ENCODE peak calls at places on chromosomes 5 and 9, in eight cellular contexts. R is mesenchymal stem cell, I is A549, H is brain microvascular endothelial cell, P is mammary epithelial cell, W is aorta, T is coronary artery, B is fibroblast of lung. Q is an unnamed sample.
A peak's percentile ranks its signal among the peaks of the same experiment; 100 is the strongest.

GRCh38 chr5:163460562-163461176 is at the start of gene HMMR:
- DNase-seq in T (no peak), W (no peak), R (peak; percentile 64), I (peak; percentile 53), H (no peak), B (peak; percentile 44), P (no peak), Q (peak; percentile 55)

GRCh38 chr9:127972316-127972871 is 8.4 kb downstream of the EEIG1 start:
- DNase-seq in T (peak; percentile 75), I (no peak), P (no peak), R (peak; percentile 35), W (no peak), H (no peak), B (no peak), Q (no peak)

GRCh38 chr5:171795381-171795780 is 9.8 kb downstream of the SMIM23 start:
- DNase-seq in P (peak; percentile 38), W (no peak), H (no peak), R (no peak), B (no peak), I (no peak), T (no peak), Q (no peak)

GRCh38 chr5:56327810-56328209 is 94.7 kb upstream of the ANKRD55 start:
- DNase-seq in T (no peak), P (no peak), I (no peak), H (no peak), B (no peak), W (no peak), R (peak; percentile 58), Q (no peak)

GRCh38 chr9:96009223-96009602 is 133.7 kb downstream of the ERCC6L2 start:
- DNase-seq in H (no peak), W (no peak), B (no peak), P (no peak), R (no peak), I (no peak), T (no peak), Q (no peak)

GRCh38 chr9:12640021-12640587 is 53.1 kb upstream of the TYRP1 start:
- DNase-seq in H (peak; percentile 34), B (peak; percentile 58), W (no peak), I (peak; percentile 68), T (no peak), R (peak; percentile 72), P (peak; percentile 35), Q (peak; percentile 76)

GRCh38 chr5:129135633-129136032 is 41.1 kb downstream of the ISOC1 start:
- DNase-seq in H (no peak), W (no peak), I (peak; percentile 29), B (no peak), T (no peak), P (no peak), R (no peak), Q (no peak)

GRCh38 chr5:136080113-136080482 is 51.3 kb downstream of the TGFBI start:
- DNase-seq in W (no peak), T (no peak), R (peak; percentile 45), H (peak; percentile 17), P (peak; percentile 49), B (no peak), I (no peak), Q (no peak)

GRCh38 chr5:145531038-145531734 is 304.0 kb downstream of the PRELID2 start:
- DNase-seq in B (peak; percentile 90), H (peak; percentile 78), I (peak; percentile 48), R (peak; percentile 83), P (peak; percentile 87), W (no peak), T (no peak), Q (no peak)

GRCh38 chr9:70470050-70471015 is 55.9 kb upstream of the KLF9 start:
- DNase-seq in T (no peak), H (no peak), R (peak; percentile 40), W (no peak), P (no peak), B (no peak), I (peak; percentile 26), Q (no peak)

GRCh38 chr9:37984672-37985611 is 81.0 kb upstream of the SLC25A51 start:
- DNase-seq in T (no peak), H (peak; percentile 77), P (no peak), B (peak; percentile 83), I (no peak), W (peak; percentile 76), R (peak; percentile 82), Q (peak; percentile 93)

GRCh38 chr5:58085800-58086199 is 374.1 kb downstream of the PLK2 start:
- DNase-seq in I (peak; percentile 48), T (no peak), H (peak; percentile 9), P (peak; percentile 71), R (no peak), B (peak; percentile 92), W (no peak), Q (no peak)

GRCh38 chr5:53766683-53767082 is 206.2 kb downstream of the NDUFS4 start:
- DNase-seq in W (no peak), P (no peak), T (no peak), I (no peak), H (no peak), B (no peak), R (no peak), Q (no peak)

GRCh38 chr5:90182726-90183125 is 226.8 kb downstream of the CETN3 start:
- DNase-seq in H (no peak), P (peak; percentile 25), T (no peak), R (no peak), I (no peak), W (no peak), B (no peak), Q (no peak)

GRCh38 chr5:167171056-167171455 is 1120.4 kb upstream of the WWC1 start:
- DNase-seq in R (no peak), B (no peak), T (no peak), P (no peak), I (no peak), W (no peak), H (no peak), Q (no peak)

GRCh38 chr9:14403112-14403511 is 89.2 kb upstream of the NFIB start:
- DNase-seq in W (no peak), B (no peak), R (no peak), P (no peak), H (no peak), T (no peak), I (no peak), Q (no peak)

GRCh38 chr5:129670944-129671343 is 77.0 kb upstream of the MINAR2 start:
- DNase-seq in R (peak; percentile 51), H (peak; percentile 42), P (peak; percentile 50), T (no peak), B (peak; percentile 76), W (no peak), I (no peak), Q (peak; percentile 23)

GRCh38 chr9:37486616-37487544 is 1.1 kb downstream of the POLR1E start:
- DNase-seq in I (no peak), B (peak; percentile 97), P (peak; percentile 70), T (peak; percentile 84), R (peak; percentile 83), H (peak; percentile 78), W (no peak), Q (peak; percentile 32)

DNA sequence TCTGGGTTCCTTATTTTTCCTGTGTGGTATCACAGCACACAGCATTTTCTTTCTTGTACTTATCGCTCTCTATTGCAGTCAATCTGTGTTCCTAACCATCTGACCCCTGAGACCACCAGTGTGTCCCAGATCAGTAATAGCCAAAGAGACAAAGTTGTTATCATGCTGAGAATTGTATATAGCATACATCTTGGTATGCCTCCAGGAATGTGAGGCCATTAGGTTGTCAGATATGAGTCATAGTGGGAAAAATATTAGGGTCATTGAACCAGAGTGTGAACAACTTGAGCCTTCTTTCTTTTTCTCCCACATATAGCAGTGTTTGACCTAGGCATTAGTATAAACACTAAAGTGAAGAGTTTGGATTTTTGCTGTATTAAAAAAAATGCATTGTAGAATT is 106.3 kb downstream of the NDUFAF2 start:
- DNase-seq in B (peak; percentile 72), T (no peak), I (peak; percentile 17), R (peak; percentile 68), P (peak; percentile 43), W (no peak), H (peak; percentile 69), Q (peak; percentile 34)
- H3K27ac ChIP-seq in B (no peak overlapping the region), T (no peak overlapping the region), I (peak overlapping the region; percentile 58), R (peak overlapping the region; percentile 75), P (peak overlapping the region; percentile 42), W (no peak overlapping the region), H (peak overlapping the region; percentile 78), Q (no peak overlapping the region)

GRCh38 chr9:129576546-129577543 is 44.1 kb downstream of the C9orf50 start:
- DNase-seq in I (no peak), R (peak; percentile 77), B (peak; percentile 86), H (peak; percentile 83), P (no peak), T (peak; percentile 69), W (no peak), Q (peak; percentile 56)
- H3K27ac ChIP-seq in I (peak overlapping the region; percentile 99), R (no peak overlapping the region), B (peak overlapping the region; percentile 63), H (peak overlapping the region; percentile 72), P (no peak overlapping the region), T (no peak overlapping the region), W (no peak overlapping the region), Q (peak overlapping the region; percentile 47)

GRCh38 chr9:81682797-81683196 is 6.5 kb downstream of the TLE1 start:
- DNase-seq in H (peak; percentile 34), P (no peak), B (peak; percentile 64), I (no peak), T (no peak), R (peak; percentile 26), W (no peak), Q (no peak)
- H3K27ac ChIP-seq in H (no peak overlapping the region), P (no peak overlapping the region), B (no peak overlapping the region), I (peak overlapping the region; percentile 3), T (no peak overlapping the region), R (no peak overlapping the region), W (no peak overlapping the region), Q (no peak overlapping the region)

GRCh38 chr5:12759377-12759776 is 855.1 kb upstream of the CTNND2 start:
- DNase-seq in R (no peak), P (no peak), W (no peak), I (no peak), B (no peak), H (no peak), T (no peak), Q (no peak)
- H3K27ac ChIP-seq in R (no peak overlapping the region), P (no peak overlapping the region), W (no peak overlapping the region), I (no peak overlapping the region), B (no peak overlapping the region), H (no peak overlapping the region), T (no peak overlapping the region), Q (no peak overlapping the region)

DNA sequence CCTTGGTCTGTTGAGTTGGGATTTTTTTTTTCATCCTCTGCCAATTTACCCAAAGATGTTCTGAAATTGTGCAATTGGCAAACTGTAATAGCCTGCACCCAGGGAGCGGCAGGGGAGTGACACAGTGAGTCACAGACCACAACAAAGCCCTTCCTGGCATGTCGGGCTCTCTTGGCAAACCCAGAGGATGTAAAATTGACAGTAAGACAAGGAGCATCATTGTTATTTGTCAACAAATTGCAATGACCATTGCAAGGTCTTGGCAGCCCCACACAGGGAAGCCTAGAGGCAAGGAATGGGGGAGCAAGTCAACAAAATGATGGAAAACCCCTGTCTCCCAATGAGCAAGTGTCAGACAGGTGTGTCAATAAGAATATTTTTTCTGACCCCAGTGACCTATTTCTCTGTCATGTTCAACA is 275.8 kb downstream of the ACTL7B start:
- DNase-seq in P (peak; percentile 88), B (no peak), W (no peak), I (peak; percentile 94), T (no peak), H (no peak), R (no peak), Q (peak; percentile 82)
- H3K27ac ChIP-seq in P (no peak overlapping the region), B (no peak overlapping the region), W (no peak overlapping the region), I (peak overlapping the region; percentile 68), T (no peak overlapping the region), H (no peak overlapping the region), R (no peak overlapping the region), Q (no peak overlapping the region)

Q was measured in A673.